ENCODE peak calls at places on chromosomes 7 and 10, in four cellular contexts. L is NCI-H446, I is EL, N is heart right ventricle. E is an unnamed sample.

GRCh38 chr7:102426268-102427031 is 6.9 kb upstream of the ORAI2 start:
- DNase-seq in L (no peak), I (no peak), N (no peak), E (no peak)

GRCh38 chr7:31109751-31110150 is 57.6 kb downstream of the ADCYAP1R1 start:
- DNase-seq in L (no peak), I (no peak), N (no peak), E (no peak)

GRCh38 chr10:69411476-69411875 is 5.2 kb downstream of the TACR2 start:
- DNase-seq in L (no peak), I (peak; percentile 24), N (no peak), E (no peak)

GRCh38 chr10:119859422-119860258 is 13.0 kb downstream of the MCMBP start:
- DNase-seq in L (no peak), I (peak; percentile 46), N (no peak), E (peak; percentile 52)

GRCh38 chr10:44972874-44973306 is 5.7 kb downstream of the DEPP1 start:
- DNase-seq in L (no peak), I (no peak), N (no peak), E (no peak)

GRCh38 chr10:16242859-16243613 is 193.8 kb upstream of the PTER start:
- DNase-seq in L (no peak), I (no peak), N (no peak), E (no peak)

GRCh38 chr10:75294518-75294865 is 58.7 kb upstream of the COMTD1 start:
- DNase-seq in L (no peak), I (no peak), N (peak; percentile 43), E (no peak)

GRCh38 chr10:3213174-3213573 is 40.6 kb upstream of the PITRM1 start:
- DNase-seq in L (no peak), I (no peak), N (peak; percentile 37), E (peak; percentile 78)

GRCh38 chr7:41107938-41108448 is 594.9 kb downstream of the INHBA start:
- DNase-seq in L (no peak), I (peak; percentile 70), N (no peak), E (no peak)

GRCh38 chr7:230274-230673 is 37.9 kb downstream of the FAM20C start:
- DNase-seq in L (no peak), I (no peak), N (no peak), E (no peak)

GRCh38 chr7:57300747-57301146 is 149.2 kb upstream of the ZNF716 start:
- DNase-seq in L (no peak), I (no peak), N (no peak), E (no peak)

GRCh38 chr7:7641129-7641663 is 644 bp downstream of the UMAD1 start:
- DNase-seq in L (no peak), I (peak; percentile 29), N (no peak), E (no peak)

GRCh38 chr7:135552148-135552547 is 5.6 kb upstream of the NUP205 start:
- DNase-seq in L (no peak), I (no peak), N (no peak), E (no peak)

GRCh38 chr10:129758180-129758579 is 205.9 kb downstream of the EBF3 start:
- DNase-seq in L (no peak), I (no peak), N (no peak), E (no peak)

GRCh38 chr10:80204193-80204714 is 1.1 kb downstream of the ANXA11 start:
- DNase-seq in L (no peak), I (peak; percentile 48), N (no peak), E (peak; percentile 63)

GRCh38 chr10:76911184-76911583 is 726.4 kb downstream of the KCNMA1 start:
- DNase-seq in L (no peak), I (no peak), N (no peak), E (no peak)

GRCh38 chr10:96984512-96985225 is 152.6 kb downstream of the LCOR start:
- DNase-seq in L (no peak), I (no peak), N (no peak), E (no peak)

GRCh38 chr10:123555616-123556015 is 110.5 kb upstream of the GPR26 start:
- DNase-seq in L (no peak), I (no peak), N (no peak), E (no peak)

GRCh38 chr10:15349133-15349532 is 22.0 kb downstream of the FAM171A1 start:
- DNase-seq in L (no peak), I (no peak), N (no peak), E (no peak)

GRCh38 chr7:94403546-94403945 is 8.9 kb downstream of the COL1A2 start:
- DNase-seq in L (no peak), I (no peak), N (no peak), E (no peak)

GRCh38 chr7:15853832-15854470 is 167.5 kb upstream of the MEOX2 start:
- DNase-seq in L (no peak), I (peak; percentile 18), N (no peak), E (peak; percentile 44)

GRCh38 chr10:127216786-127217185 is 20.4 kb upstream of the INSYN2A start:
- DNase-seq in L (no peak), I (peak; percentile 4), N (no peak), E (peak; percentile 74)

GRCh38 chr10:59362184-59362966 is at the start of gene FAM13C:
- DNase-seq in L (peak; percentile 18), I (peak; percentile 47), N (peak; percentile 71), E (peak; percentile 81)

GRCh38 chr10:27742926-27743735 is 2.5 kb downstream of the MKX start:
- DNase-seq in L (no peak), I (peak; percentile 59), N (no peak), E (peak; percentile 16)

GRCh38 chr7:1326511-1326785 is 93.8 kb downstream of the UNCX start:
- DNase-seq in L (no peak), I (no peak), N (no peak), E (no peak)

GRCh38 chr7:151058766-151059361 is 525 bp upstream of the SLC4A2 start:
- DNase-seq in L (no peak), I (peak; percentile 33), N (no peak), E (peak; percentile 97)

GRCh38 chr7:77482015-77482414 is 55.1 kb upstream of the PTPN12 start:
- DNase-seq in L (no peak), I (no peak), N (no peak), E (no peak)

GRCh38 chr10:26214004-26214403 is 2.6 kb upstream of the GAD2 start:
- DNase-seq in L (no peak), I (no peak), N (no peak), E (no peak)

GRCh38 chr7:147756290-147756689 is 834.3 kb upstream of the C7orf33 start:
- DNase-seq in L (no peak), I (no peak), N (no peak), E (no peak)

GRCh38 chr10:56586391-56586790 is 225.3 kb upstream of the ZWINT start:
- DNase-seq in L (no peak), I (no peak), N (no peak), E (no peak)

GRCh38 chr10:22453948-22454347 is 108.7 kb downstream of the SPAG6 start:
- DNase-seq in L (peak; percentile 67), I (no peak), N (no peak), E (no peak)

GRCh38 chr10:66747451-66747850 is 178.4 kb upstream of the LRRTM3 start:
- DNase-seq in L (no peak), I (peak; percentile 92), N (no peak), E (peak; percentile 79)

GRCh38 chr7:114081606-114082425 is 163.0 kb upstream of the PPP1R3A start:
- DNase-seq in L (peak; percentile 61), I (peak; percentile 40), N (no peak), E (peak; percentile 71)